ENCODE peak calls at places on chromosomes 11 and 22, in four cellular contexts. I is H1, O is K562, A is HepG2. B is an unnamed sample. For H3K4me1, the result is how much of the 10 kb centered on the place peaks cover.

GRCh38 chr11:84407091-84407490 is 1120.9 kb upstream of the CCDC90B start:
- DNase-seq in I (no peak), O (no peak), A (no peak), B (no peak)

GRCh38 chr11:80637011-80637410 is 1196.2 kb upstream of the TENM4 start:
- DNase-seq in I (no peak), O (no peak), A (no peak), B (no peak)

GRCh38 chr22:23305922-23306374 is 125.6 kb downstream of the BCR start:
- DNase-seq in I (no peak), O (no peak), A (no peak), B (no peak)

GRCh38 chr11:93477684-93478234 is 65.4 kb downstream of the SMCO4 start:
- DNase-seq in I (peak), O (no peak), A (no peak), B (peak)

GRCh38 chr22:49702068-49702397 is 125.6 kb downstream of the BRD1 start:
- DNase-seq in I (no peak), O (no peak), A (no peak), B (no peak)

GRCh38 chr11:19951558-19952083 is 208.7 kb downstream of the DBX1 start:
- DNase-seq in I (no peak), O (peak), A (peak), B (peak)

GRCh38 chr11:9943346-9944110 is 279.7 kb downstream of the SWAP70 start:
- DNase-seq in I (no peak), O (no peak), A (peak), B (no peak)

GRCh38 chr11:128916646-128917045 is 25.5 kb downstream of the KCNJ5 start:
- DNase-seq in I (no peak), O (no peak), A (no peak), B (no peak)

GRCh38 chr11:72111803-72112540 is 523 bp downstream of the ANAPC15 start:
- DNase-seq in I (peak), O (peak), A (peak), B (peak)

GRCh38 chr11:116240661-116241060 is 532.1 kb downstream of the BUD13 start:
- DNase-seq in I (no peak), O (no peak), A (no peak), B (no peak)

GRCh38 chr11:11450744-11451362 is 97.8 kb upstream of the CSNK2A3 start:
- DNase-seq in I (no peak), O (no peak), A (no peak), B (no peak)
- TF ChIP-seq CREB1 in I (no peak), O (no peak), A (no peak), B (no peak)

DNA sequence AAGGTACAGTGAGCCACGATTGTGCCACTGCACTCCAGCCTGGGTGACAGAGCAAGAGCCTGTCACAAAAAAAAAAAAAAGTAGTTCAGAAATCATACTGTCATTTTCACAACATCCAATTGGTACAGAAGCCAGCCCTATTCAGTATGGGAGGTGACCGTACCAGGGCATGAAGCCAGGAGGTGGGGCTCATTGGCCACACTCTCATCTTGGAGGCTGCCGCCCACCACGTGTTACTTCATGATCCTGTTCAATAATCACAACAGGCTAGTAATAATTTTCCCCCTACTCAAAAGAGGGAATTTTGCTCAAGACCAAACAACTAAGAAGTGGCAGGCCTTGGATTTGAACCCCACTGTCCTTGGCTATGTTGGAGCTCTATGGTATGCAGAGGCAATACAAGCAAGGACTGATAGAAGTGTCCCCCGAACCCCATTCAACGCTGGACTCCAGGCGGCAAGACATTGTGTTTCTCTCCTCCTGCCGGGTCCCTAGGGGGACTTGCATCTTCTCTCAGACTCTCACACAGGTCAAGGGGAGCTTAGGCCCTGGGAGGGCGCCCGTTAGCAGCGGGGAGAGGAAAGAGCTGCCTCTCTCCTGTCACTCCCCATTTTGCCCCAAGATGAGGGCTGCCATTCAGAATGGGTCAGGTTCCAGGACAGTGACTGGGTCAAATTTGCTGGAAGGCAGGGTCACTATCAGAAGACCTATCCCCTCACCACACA is 40.2 kb upstream of the EMID1 start:
- DNase-seq in I (no peak), O (no peak), A (no peak), B (no peak)
- H3K4me2 ChIP-seq in I (no peak), O (no peak), A (no peak), B (no peak)

GRCh38 chr22:35381424-35381772 is 502 bp downstream of the HMOX1 start:
- DNase-seq in I (no peak), O (no peak), A (no peak), B (no peak)
- H3K4me1 ChIP-seq in I (under half), O (under half), A (half or more), B (half or more)

DNA sequence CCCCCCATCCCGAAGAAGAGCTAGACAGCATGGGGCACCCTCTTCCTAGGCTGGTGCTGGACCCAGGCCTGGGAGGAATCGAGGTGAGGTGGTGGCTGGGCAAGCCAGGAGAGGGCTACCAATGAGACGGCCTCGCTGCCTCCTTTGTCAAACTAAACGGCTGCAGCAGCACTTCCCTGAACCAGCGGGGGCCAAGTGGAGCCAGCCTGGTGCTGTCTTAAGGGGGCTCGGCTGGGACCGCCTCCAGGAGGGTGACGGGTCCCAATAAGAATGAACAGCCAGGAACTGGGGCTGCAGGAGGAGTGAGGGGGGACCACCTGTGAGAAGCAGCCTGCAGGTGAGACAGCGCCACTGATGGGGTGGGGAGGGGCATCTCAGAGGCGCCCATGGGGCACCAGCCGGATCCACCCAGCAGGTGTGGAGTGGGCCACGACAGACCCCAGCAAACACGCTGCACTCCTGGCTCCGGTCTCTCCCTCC is 17.1 kb downstream of the IFT27 start:
- DNase-seq in I (no peak), O (no peak), A (no peak), B (no peak)
- TF ChIP-seq CREB1 in I (no peak), O (no peak), A (no peak), B (no peak)

GRCh38 chr11:88363566-88364169 is 26.1 kb upstream of the CTSC start:
- DNase-seq in I (no peak), O (no peak), A (no peak), B (no peak)
- H3K4me2 ChIP-seq in I (no peak), O (no peak), A (no peak), B (no peak)

GRCh38 chr22:20552450-20552894 is 45.1 kb downstream of the MED15 start:
- DNase-seq in I (no peak), O (no peak), A (peak), B (no peak)

GRCh38 chr22:20550057-20550817 is 42.8 kb downstream of the MED15 start:
- DNase-seq in I (no peak), O (no peak), A (no peak), B (no peak)

GRCh38 chr22:20551805-20552449 is 44.5 kb downstream of the MED15 start:
- DNase-seq in I (no peak), O (no peak), A (peak), B (no peak)

GRCh38 chr22:20549232-20549841 is 41.9 kb downstream of the MED15 start:
- DNase-seq in I (no peak), O (no peak), A (no peak), B (peak)

DNA sequence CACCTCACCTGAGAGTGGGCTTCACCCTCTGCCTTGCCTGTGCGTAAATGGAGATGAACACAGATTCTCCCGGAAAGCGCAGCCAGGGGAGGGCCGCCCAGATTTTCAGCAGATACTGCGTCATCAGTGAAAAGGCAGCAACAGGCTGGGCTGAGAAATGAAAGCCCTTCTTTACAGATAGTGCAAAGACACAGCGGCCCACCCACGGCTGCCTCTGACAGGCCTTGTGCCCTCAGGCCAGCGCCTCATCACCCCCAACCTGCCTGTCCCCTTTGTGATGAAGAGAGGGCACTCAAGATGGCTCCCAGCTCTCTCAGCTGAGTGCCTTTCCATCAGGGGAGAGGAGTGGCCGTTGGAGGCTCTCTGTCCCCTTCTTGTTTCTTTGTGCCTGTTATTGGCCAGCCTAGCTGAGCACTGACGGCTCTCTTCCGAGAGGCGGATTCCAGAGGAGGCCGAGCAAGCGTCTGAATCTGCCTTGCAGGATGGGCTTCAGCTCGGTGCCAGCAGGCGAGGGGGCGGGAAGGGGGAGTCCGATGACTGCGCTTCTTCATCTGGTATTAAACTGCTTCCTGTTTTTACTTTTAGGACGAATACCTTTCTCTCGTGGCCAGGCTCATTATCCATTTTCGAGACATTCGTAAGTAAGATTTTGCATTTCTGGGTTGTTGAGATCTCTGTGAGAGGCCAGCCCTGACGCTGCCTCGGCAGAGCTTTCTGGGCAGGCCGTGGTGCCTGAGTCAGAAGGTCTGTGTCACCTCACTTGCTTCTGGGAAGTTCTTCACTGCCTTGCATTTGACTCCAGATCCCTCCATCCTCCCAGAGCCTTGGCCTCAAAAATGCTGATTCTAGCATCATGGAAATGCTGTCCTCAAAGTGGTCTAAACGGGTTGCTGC is 43.7 kb downstream of the MED15 start:
- DNase-seq in I (no peak), O (no peak), A (no peak), B (peak)
- H3K4me1 ChIP-seq in I (under half), O (under half), A (under half), B (under half)

GRCh38 chr11:69576069-69576782 is 64.7 kb upstream of the CCND1 start:
- DNase-seq in I (no peak), O (no peak), A (no peak), B (no peak)

GRCh38 chr11:69574383-69575255 is 66.3 kb upstream of the CCND1 start:
- DNase-seq in I (no peak), O (no peak), A (no peak), B (no peak)

GRCh38 chr11:69580529-69580928 is 60.4 kb upstream of the CCND1 start:
- DNase-seq in I (no peak), O (no peak), A (no peak), B (no peak)

GRCh38 chr11:69575296-69576068 is 65.5 kb upstream of the CCND1 start:
- DNase-seq in I (no peak), O (no peak), A (no peak), B (no peak)

DNA sequence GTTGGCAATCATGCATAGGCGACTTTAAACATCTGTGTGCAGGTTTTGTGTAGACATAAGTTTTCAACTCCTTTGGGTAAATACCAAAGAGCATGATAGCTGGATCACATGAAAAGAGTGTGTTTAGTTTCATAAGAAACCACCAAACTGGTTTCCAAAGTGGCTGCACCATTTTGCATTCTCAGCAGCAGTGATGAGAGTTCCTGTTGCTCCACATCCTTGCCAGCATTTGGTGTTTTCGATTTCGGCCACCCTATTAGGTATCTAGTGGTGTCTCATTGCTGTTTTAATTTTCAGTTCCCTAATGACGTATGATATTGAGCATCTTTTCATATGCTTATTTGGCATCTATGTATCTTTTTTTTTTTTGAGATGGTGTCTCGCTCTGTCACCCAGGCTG is 62.8 kb upstream of the CCND1 start:
- DNase-seq in I (no peak), O (no peak), A (no peak), B (no peak)
- TF ChIP-seq CREB1 in I (no peak), O (no peak), A (no peak), B (no peak)

GRCh38 chr22:27240298-27240885 is 561.2 kb downstream of the MN1 start:
- DNase-seq in I (no peak), O (no peak), A (no peak), B (no peak)
- H3K4me2 ChIP-seq in I (no peak), O (no peak), A (no peak), B (no peak)

GRCh38 chr11:126363706-126364245 is 8.3 kb downstream of the ST3GAL4 start:
- DNase-seq in I (no peak), O (no peak), A (no peak), B (no peak)
- H3K4me1 ChIP-seq in I (under half), O (under half), A (under half), B (under half)

B was measured in GM23338.